ENCODE peak calls at places on chromosomes 6 and 20, in ten cellular contexts. O is left ventricle myocardium inferior, Z is ovary, P is cardiac muscle cell, L is lower lobe of right lung, Y is stomach, T is pancreas, A is Panc1, S is heart right ventricle, K is tibial artery. D is an unnamed sample. For H3K4me1, the result is how much of the 10 kb centered on the place peaks cover.

GRCh38 chr6:157258878-157259277 is 64.4 kb downstream of the TMEM242 start:
- DNase-seq in Y (no peak), P (no peak), Z (no peak), L (no peak), K (no peak), A (no peak), O (no peak), T (no peak), S (no peak), D (no peak)

GRCh38 chr6:56647172-56647762 is 4.6 kb upstream of the DST start:
- DNase-seq in Z (no peak), L (no peak), S (no peak), Y (no peak), K (no peak), A (no peak), O (no peak), P (no peak), T (no peak), D (no peak)

GRCh38 chr6:29230666-29231065 is 60.0 kb downstream of the OR2J2 start:
- DNase-seq in Z (no peak), T (no peak), Y (no peak), S (no peak), P (no peak), O (no peak), L (no peak), A (no peak), K (no peak), D (no peak)

GRCh38 chr6:33667776-33668175 is 43.7 kb downstream of the UQCC2 start:
- DNase-seq in Z (no peak), L (no peak), K (no peak), Y (no peak), P (no peak), O (no peak), A (no peak), T (no peak), S (no peak), D (no peak)

GRCh38 chr6:132401941-132402275 is 633 bp upstream of the MOXD1 start:
- DNase-seq in P (no peak), L (no peak), T (no peak), O (no peak), S (no peak), K (no peak), Y (no peak), Z (no peak), A (no peak), D (no peak)

GRCh38 chr20:11338506-11339306 is 579.0 kb upstream of the BTBD3 start:
- DNase-seq in A (no peak), T (no peak), K (no peak), S (no peak), O (no peak), Z (no peak), L (no peak), P (no peak), Y (no peak), D (no peak)

GRCh38 chr6:159852877-159853276 is 37.9 kb upstream of the MAS1 start:
- DNase-seq in L (no peak), P (no peak), T (no peak), S (no peak), A (no peak), O (no peak), K (no peak), Z (no peak), Y (no peak), D (no peak)

GRCh38 chr20:50762435-50763201 is 31.2 kb downstream of the PARD6B start:
- DNase-seq in O (peak), T (peak), L (peak), Z (peak), S (peak), Y (peak), P (no peak), A (peak), K (peak), D (peak)

GRCh38 chr20:62422636-62423325 is 4.6 kb downstream of the RBBP8NL start:
- DNase-seq in P (no peak), K (no peak), L (no peak), S (no peak), Z (no peak), O (no peak), Y (no peak), T (no peak), A (no peak), D (no peak)

GRCh38 chr20:58647162-58647813 is 3.8 kb upstream of the STX16 start:
- DNase-seq in A (no peak), L (no peak), Z (no peak), O (no peak), S (no peak), Y (no peak), K (no peak), P (no peak), T (no peak), D (no peak)

GRCh38 chr20:58647814-58648501 is 3.1 kb upstream of the STX16 start:
- DNase-seq in Y (no peak), A (no peak), Z (no peak), L (no peak), K (no peak), T (no peak), S (no peak), P (no peak), O (no peak), D (no peak)

GRCh38 chr20:58646703-58647102 is 4.4 kb upstream of the STX16 start:
- DNase-seq in L (no peak), P (no peak), Y (no peak), Z (no peak), O (no peak), K (no peak), T (no peak), S (no peak), A (no peak), D (no peak)

GRCh38 chr20:58642465-58642864 is 8.6 kb upstream of the STX16 start:
- DNase-seq in K (no peak), P (no peak), S (no peak), O (no peak), T (no peak), Z (no peak), L (no peak), Y (peak), A (no peak), D (no peak)

DNA sequence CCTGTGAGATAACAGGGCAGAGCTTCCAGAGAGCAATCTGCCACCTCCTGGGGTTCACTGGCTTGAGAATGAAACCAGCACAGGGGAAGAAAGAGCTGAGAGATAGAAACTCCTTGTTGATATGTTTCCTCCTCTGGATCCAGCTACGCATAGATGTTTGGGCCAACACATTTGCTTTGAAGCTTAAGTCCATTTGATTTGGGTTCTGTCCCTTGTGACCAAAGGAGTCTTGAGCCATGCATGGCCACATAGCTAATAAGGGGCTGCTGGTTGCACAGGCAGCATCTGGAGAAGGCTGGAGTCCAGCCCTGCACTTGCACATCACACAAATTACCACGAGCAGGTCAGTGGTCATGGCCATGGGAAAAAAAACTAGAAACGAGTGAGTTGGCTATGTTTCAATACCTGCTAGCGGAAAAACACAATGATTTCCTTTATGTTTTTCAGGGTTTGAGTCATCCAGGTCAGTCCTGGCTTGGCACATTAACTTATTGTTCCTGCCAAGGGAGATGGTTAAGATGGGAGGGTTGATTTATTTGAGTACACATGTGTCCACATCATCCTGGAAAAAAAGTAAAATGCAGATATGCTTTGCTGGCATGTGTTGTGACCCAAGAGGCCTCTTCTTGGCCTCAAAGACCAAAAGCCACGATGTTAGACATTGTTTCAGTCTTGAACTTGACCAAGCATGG is 5.7 kb upstream of the STX16 start:
- DNase-seq in Z (peak), K (no peak), O (no peak), A (no peak), T (no peak), L (no peak), Y (no peak), S (no peak), P (no peak), D (no peak)
- TF ChIP-seq CTCF in Z (no peak), K (no peak), O (no peak), A (no peak), T (no peak), L (no peak), Y (no peak), S (no peak), P (no peak), D (no peak)

GRCh38 chr6:137707590-137708360 is 159.3 kb upstream of the TNFAIP3 start:
- DNase-seq in L (peak), Y (peak), Z (peak), O (peak), A (peak), K (no peak), S (no peak), T (no peak), P (peak), D (peak)
- H3K4me3 ChIP-seq in L (peak), Y (peak), Z (no peak), O (peak), A (peak), K (no peak), S (no peak), T (no peak), P (no peak), D (no peak)

GRCh38 chr6:71400852-71401251 is 112.2 kb downstream of the OGFRL1 start:
- DNase-seq in Z (no peak), A (no peak), S (no peak), L (no peak), O (no peak), Y (no peak), T (no peak), P (no peak), K (no peak), D (no peak)
- H3K4me1 ChIP-seq in Z (under half), A (half or more), S (under half), L (half or more), O (half or more), Y (under half), T (under half), P (under half), K (half or more), D (under half)

GRCh38 chr6:72643214-72643613 is 21.4 kb downstream of the KCNQ5 start:
- DNase-seq in T (no peak), S (no peak), Z (no peak), K (no peak), O (no peak), P (no peak), L (no peak), A (no peak), Y (no peak), D (no peak)

GRCh38 chr6:72640622-72640930 is 18.7 kb downstream of the KCNQ5 start:
- DNase-seq in S (no peak), P (peak), L (no peak), O (no peak), K (no peak), A (no peak), T (no peak), Z (no peak), Y (no peak), D (no peak)

GRCh38 chr6:72642435-72642834 is 20.6 kb downstream of the KCNQ5 start:
- DNase-seq in P (no peak), L (no peak), K (no peak), O (no peak), Y (no peak), S (no peak), A (no peak), T (no peak), Z (no peak), D (no peak)

GRCh38 chr6:72636786-72637185 is 14.9 kb downstream of the KCNQ5 start:
- DNase-seq in Z (no peak), Y (no peak), K (no peak), O (no peak), S (no peak), L (no peak), T (no peak), P (peak), A (no peak), D (no peak)

DNA sequence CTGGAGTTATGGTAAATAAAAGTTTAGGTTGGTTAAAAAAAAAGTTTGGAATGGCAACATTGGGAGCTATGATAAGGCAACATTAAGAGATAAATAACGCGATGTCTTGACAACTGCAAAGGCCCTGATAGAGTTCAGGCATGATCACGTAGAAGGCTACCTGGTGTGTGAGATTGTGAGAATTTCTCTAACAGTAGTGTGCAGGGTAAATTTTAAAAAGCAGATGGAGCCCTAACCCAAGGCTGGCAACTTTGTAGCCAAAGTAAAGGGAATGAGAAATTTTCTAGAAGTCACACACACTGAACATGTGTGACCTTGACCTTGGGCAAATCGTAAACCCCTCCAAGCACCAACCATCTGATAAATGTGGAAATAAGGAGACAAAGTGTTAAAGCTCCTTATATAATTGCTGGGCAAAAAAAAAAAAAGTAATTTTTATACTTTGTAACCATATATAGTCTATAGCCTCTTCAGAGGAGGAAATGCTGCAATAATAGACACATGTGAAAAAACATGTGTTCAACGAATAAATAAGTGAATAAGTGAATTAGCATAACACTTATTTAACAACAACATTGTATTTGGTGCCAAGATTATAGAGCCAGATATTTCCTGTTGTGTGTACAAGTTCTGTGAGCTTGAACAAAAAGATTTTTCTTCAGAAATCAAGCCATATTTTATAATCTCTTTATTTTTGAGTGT is 18.2 kb downstream of the KCNQ5 start:
- DNase-seq in P (peak), T (no peak), L (no peak), S (no peak), O (no peak), Y (no peak), K (no peak), Z (no peak), A (no peak), D (no peak)
- TF ChIP-seq CTCF in P (peak), T (no peak), L (no peak), S (no peak), O (no peak), Y (no peak), K (no peak), Z (no peak), A (peak), D (no peak)

D was measured in Caco-2.